ENCODE peak calls at places on chromosomes 4 and X, in five cellular contexts. K, I, J, M and L are unnamed samples.

GRCh38 chr4:78560296-78560963 is 8.9 kb downstream of the ANXA3 start:
- DNase-seq in K (peak; percentile 74), J (no peak), I (no peak), M (peak; percentile 68), L (no peak)

GRCh38 chr4:82515705-82516104 is 46.1 kb downstream of the TMEM150C start:
- DNase-seq in K (peak; percentile 18), I (no peak), M (no peak), J (no peak), L (no peak)

GRCh38 chr4:116413222-116413621 is 672.2 kb downstream of the TRAM1L1 start:
- DNase-seq in J (no peak), I (no peak), M (no peak), K (no peak), L (no peak)

GRCh38 chr4:40311811-40312346 is 23.3 kb upstream of the CHRNA9 start:
- DNase-seq in M (no peak), K (no peak), I (no peak), J (no peak), L (no peak)

GRCh38 chr4:138259801-138260200 is 17.7 kb upstream of the SLC7A11 start:
- DNase-seq in J (no peak), I (no peak), M (peak; percentile 42), K (peak; percentile 46), L (no peak)

GRCh38 chrX:97563531-97564133 is 679.9 kb downstream of the RPA4 start:
- DNase-seq in J (no peak), K (peak; percentile 72), I (no peak), M (peak; percentile 17), L (no peak)

GRCh38 chr4:54076673-54077072 is 12.3 kb upstream of the CHIC2 start:
- DNase-seq in J (no peak), M (peak; percentile 70), I (no peak), K (no peak), L (no peak)

GRCh38 chr4:83503974-83504373 is 19.1 kb upstream of the ABRAXAS1 start:
- DNase-seq in M (no peak), I (no peak), K (no peak), J (no peak), L (no peak)

GRCh38 chr4:150854600-150854999 is 160.5 kb downstream of the LRBA start:
- DNase-seq in M (no peak), K (no peak), J (no peak), I (no peak), L (no peak)

GRCh38 chr4:94208268-94208667 is 603 bp downstream of the SMARCAD1 start:
- DNase-seq in J (no peak), K (no peak), I (no peak), M (no peak), L (no peak)

GRCh38 chrX:13153796-13154195 is 109.4 kb upstream of the FAM9C start:
- DNase-seq in K (no peak), I (no peak), M (no peak), J (no peak), L (no peak)

GRCh38 chr4:124111922-124112321 is 600.6 kb downstream of the ANKRD50 start:
- DNase-seq in J (peak; percentile 76), I (peak; percentile 34), M (peak; percentile 77), K (peak; percentile 83), L (peak; percentile 10)

GRCh38 chr4:146222313-146222712 is 8.0 kb downstream of the REELD1 start:
- DNase-seq in J (no peak), K (peak; percentile 89), M (peak; percentile 75), I (no peak), L (no peak)

GRCh38 chr4:8331567-8331955 is 62.0 kb downstream of the HTRA3 start:
- DNase-seq in M (no peak), I (no peak), K (no peak), J (no peak), L (no peak)

GRCh38 chr4:2243682-2244380 is 1.9 kb upstream of the HAUS3 start:
- DNase-seq in M (peak; percentile 31), J (no peak), I (peak; percentile 31), K (peak; percentile 34), L (no peak)

GRCh38 chr4:81522711-81523110 is 51.0 kb upstream of the RASGEF1B start:
- DNase-seq in M (no peak), K (no peak), J (no peak), I (no peak), L (no peak)

GRCh38 chr4:81207793-81208192 is 7.2 kb downstream of the PRKG2 start:
- DNase-seq in K (no peak), M (peak; percentile 44), J (no peak), I (no peak), L (no peak)

GRCh38 chrX:41238543-41238942 is 95.4 kb upstream of the DDX3X start:
- DNase-seq in M (peak; percentile 65), I (no peak), J (no peak), K (peak; percentile 77), L (no peak)

GRCh38 chr4:142509881-142510280 is 336.2 kb downstream of the INPP4B start:
- DNase-seq in K (no peak), J (no peak), I (no peak), M (no peak), L (no peak)

GRCh38 chrX:154775611-154776349 is 13.1 kb downstream of the DKC1 start:
- DNase-seq in J (no peak), I (no peak), K (no peak), M (no peak), L (no peak)

GRCh38 chr4:53136954-53137353 is 228.9 kb downstream of the SCFD2 start:
- DNase-seq in K (no peak), M (no peak), J (no peak), I (no peak), L (no peak)

GRCh38 chr4:130336585-130337217 is 1240.7 kb downstream of the C4orf33 start:
- DNase-seq in J (no peak), I (no peak), K (peak; percentile 3), M (peak; percentile 67), L (no peak)

GRCh38 chr4:41216294-41217019 is 2.1 kb upstream of the APBB2 start:
- DNase-seq in J (peak; percentile 69), M (peak; percentile 75), I (peak; percentile 93), K (peak; percentile 83), L (peak; percentile 62)

GRCh38 chr4:5993063-5993745 is 25.0 kb downstream of the C4orf50 start:
- DNase-seq in I (peak; percentile 17), K (no peak), J (no peak), M (no peak), L (no peak)

GRCh38 chrX:7815166-7815565 is 27.8 kb upstream of the VCX start:
- DNase-seq in M (no peak), I (no peak), J (no peak), K (no peak), L (no peak)

GRCh38 chr4:3827616-3828492 is 61.7 kb downstream of the ADRA2C start:
- DNase-seq in J (no peak), I (no peak), K (no peak), M (no peak), L (no peak)

GRCh38 chr4:65943076-65943475 is 272.8 kb upstream of the EPHA5 start:
- DNase-seq in K (peak; percentile 71), J (peak; percentile 65), M (peak; percentile 13), I (peak; percentile 44), L (peak; percentile 44)

DNA sequence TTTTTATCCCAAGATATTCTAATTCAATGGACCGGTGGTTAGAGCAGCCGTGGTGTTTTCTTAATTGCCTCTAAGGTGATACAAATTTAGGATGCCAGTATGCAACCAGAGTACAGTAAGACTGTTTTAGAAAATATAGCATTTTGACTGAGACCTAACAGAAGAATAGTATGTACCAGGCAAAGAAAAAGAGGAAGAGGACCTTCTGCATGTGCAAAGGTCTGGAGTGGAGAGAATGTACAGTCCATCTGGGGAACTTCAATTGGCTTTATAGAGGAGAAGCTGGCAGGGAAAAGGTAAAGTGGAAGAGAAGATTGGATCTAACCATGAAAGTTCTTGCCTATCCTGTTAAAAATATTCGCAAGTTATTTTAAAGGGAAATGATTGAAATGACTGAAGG is 663.4 kb upstream of the CPEB2 start:
- DNase-seq in K (no peak), M (no peak), I (no peak), J (no peak), L (no peak)
- H2BK12ac ChIP-seq in K (no peak overlapping the region), M (no peak overlapping the region), I (no peak overlapping the region), J (no peak overlapping the region), L (no peak overlapping the region)

GRCh38 chrX:116111497-116111896 is 59.0 kb upstream of the AGTR2 start:
- DNase-seq in J (no peak), M (no peak), I (no peak), K (no peak), L (no peak)
- H2BK12ac ChIP-seq in J (no peak overlapping the region), M (no peak overlapping the region), I (no peak overlapping the region), K (no peak overlapping the region), L (no peak overlapping the region)

GRCh38 chr4:183989931-183990330 is 84.8 kb downstream of the STOX2 start:
- DNase-seq in J (no peak), I (no peak), M (no peak), K (peak; percentile 36), L (no peak)

GRCh38 chr4:183987987-183988392 is 82.9 kb downstream of the STOX2 start:
- DNase-seq in J (peak; percentile 83), K (peak; percentile 98), M (peak; percentile 89), I (peak; percentile 69), L (no peak)

GRCh38 chr4:183987529-183987946 is 82.4 kb downstream of the STOX2 start:
- DNase-seq in M (peak; percentile 92), I (peak; percentile 65), J (peak; percentile 60), K (peak; percentile 97), L (no peak)

GRCh38 chr4:183988874-183989273 is 83.8 kb downstream of the STOX2 start:
- DNase-seq in I (no peak), K (no peak), M (no peak), J (no peak), L (no peak)

GRCh38 chr4:183989471-183989870 is 84.4 kb downstream of the STOX2 start:
- DNase-seq in M (no peak), K (peak; percentile 84), J (no peak), I (no peak), L (no peak)
- H2BK12ac ChIP-seq in M (no peak overlapping the region), K (no peak overlapping the region), J (no peak overlapping the region), I (no peak overlapping the region), L (no peak overlapping the region)

GRCh38 chr4:148574941-148575340 is 132.7 kb upstream of the NR3C2 start:
- DNase-seq in I (no peak), M (peak; percentile 92), K (no peak), J (no peak), L (no peak)
- H2BK12ac ChIP-seq in I (no peak overlapping the region), M (no peak overlapping the region), K (no peak overlapping the region), J (no peak overlapping the region), L (no peak overlapping the region)

GRCh38 chr4:159926871-159927270 is 824.0 kb downstream of the RAPGEF2 start:
- DNase-seq in I (no peak), J (no peak), K (no peak), M (no peak), L (no peak)
- H2BK12ac ChIP-seq in I (no peak overlapping the region), J (no peak overlapping the region), K (no peak overlapping the region), M (no peak overlapping the region), L (no peak overlapping the region)

DNA sequence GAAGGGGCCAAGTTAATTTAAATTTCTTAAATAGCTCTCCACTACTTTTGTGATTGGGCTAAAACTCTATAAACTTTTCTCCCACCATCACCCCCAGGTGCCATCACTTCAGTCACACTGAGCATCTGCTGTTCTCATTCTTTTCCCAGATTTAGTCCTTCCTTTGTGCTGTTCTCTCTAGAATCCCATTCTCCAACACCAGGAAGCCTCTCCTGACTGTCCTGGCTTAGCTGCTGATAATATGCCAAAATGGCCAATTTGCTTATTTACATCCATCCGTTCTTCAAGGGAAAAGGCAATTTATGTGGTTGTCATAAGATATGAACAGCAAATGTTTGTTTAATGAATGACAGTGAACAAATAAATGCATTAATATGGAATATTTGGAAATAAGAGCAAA is 44.1 kb downstream of the FGFBP1 start:
- DNase-seq in I (no peak), K (no peak), J (no peak), M (peak; percentile 40), L (no peak)
- H2BK12ac ChIP-seq in I (no peak overlapping the region), K (no peak overlapping the region), J (no peak overlapping the region), M (peak overlapping the region; percentile 56), L (no peak overlapping the region)